ENCODE peak calls at places on chromosome 4, in eight cellular contexts. Y, Q, I, R, G, A, C and Z are unnamed samples.

GRCh38 chr4:188417181-188417580 is 277.9 kb downstream of the TRIML1 start:
- DNase-seq in I (no peak), Q (no peak), C (no peak), R (no peak), G (no peak), Y (no peak), A (no peak), Z (no peak)

GRCh38 chr4:182643801-182644311 is 273.3 kb downstream of the DCTD start:
- DNase-seq in I (no peak), R (no peak), A (no peak), Y (no peak), Q (no peak), G (no peak), C (no peak), Z (no peak)

GRCh38 chr4:184448828-184449227 is 25.5 kb downstream of the IRF2 start:
- DNase-seq in C (peak; percentile 40), R (no peak), Y (peak; percentile 44), A (no peak), I (peak; percentile 65), Q (no peak), G (peak; percentile 70), Z (no peak)

GRCh38 chr4:78551420-78552351 is at the start of gene ANXA3:
- DNase-seq in G (peak; percentile 56), C (peak; percentile 37), Y (peak; percentile 77), Q (no peak), A (no peak), R (no peak), I (peak; percentile 18), Z (peak; percentile 90)

GRCh38 chr4:181821039-181822004 is 421.9 kb upstream of the TENM3 start:
- DNase-seq in R (no peak), Q (no peak), C (no peak), A (no peak), Y (no peak), G (no peak), I (no peak), Z (no peak)

GRCh38 chr4:142700521-142700920 is 145.6 kb downstream of the INPP4B start:
- DNase-seq in I (no peak), Y (no peak), R (no peak), C (no peak), A (no peak), Q (no peak), G (no peak), Z (no peak)

GRCh38 chr4:26268246-26268645 is 52.6 kb upstream of the RBPJ start:
- DNase-seq in Y (no peak), G (no peak), C (no peak), Q (no peak), I (no peak), A (no peak), R (no peak), Z (no peak)

GRCh38 chr4:111483375-111484169 is 661.7 kb upstream of the FAM241A start:
- DNase-seq in C (no peak), Q (no peak), G (no peak), Y (no peak), A (no peak), R (no peak), I (no peak), Z (peak; percentile 17)

GRCh38 chr4:56261027-56261426 is 126.3 kb downstream of the AASDH start:
- DNase-seq in I (no peak), A (no peak), R (no peak), Q (no peak), C (no peak), Y (no peak), G (no peak), Z (no peak)

GRCh38 chr4:147836807-147837206 is 104.9 kb downstream of the ARHGAP10 start:
- DNase-seq in R (no peak), G (no peak), C (no peak), Q (no peak), A (no peak), I (no peak), Y (no peak), Z (no peak)

GRCh38 chr4:152515678-152516077 is 20.2 kb downstream of the FBXW7 start:
- DNase-seq in I (no peak), Y (no peak), Q (no peak), A (no peak), R (no peak), G (no peak), C (no peak), Z (no peak)

GRCh38 chr4:184953971-184954370 is 64.3 kb upstream of the HELT start:
- DNase-seq in I (no peak), A (no peak), Q (no peak), G (peak; percentile 26), R (no peak), Y (no peak), C (no peak), Z (no peak)

GRCh38 chr4:93731448-93731847 is 97.1 kb upstream of the ATOH1 start:
- DNase-seq in A (no peak), Q (no peak), R (no peak), G (no peak), C (no peak), I (no peak), Y (no peak), Z (no peak)

GRCh38 chr4:21901281-21901680 is 47.3 kb downstream of the KCNIP4 start:
- DNase-seq in A (no peak), R (no peak), Q (no peak), G (no peak), I (no peak), Y (no peak), C (no peak), Z (no peak)

GRCh38 chr4:183035726-183036415 is 63.2 kb upstream of the WWC2 start:
- DNase-seq in Q (no peak), C (no peak), Y (no peak), A (no peak), I (no peak), R (no peak), G (no peak), Z (no peak)

GRCh38 chr4:26779674-26780073 is 81.0 kb upstream of the STIM2 start:
- DNase-seq in Y (no peak), R (no peak), I (no peak), Q (peak; percentile 12), G (no peak), A (no peak), C (no peak), Z (no peak)

GRCh38 chr4:25234390-25235367 is 846 bp downstream of the PI4K2B start:
- DNase-seq in G (peak; percentile 68), A (no peak), R (no peak), I (peak; percentile 69), Y (peak; percentile 42), Q (peak; percentile 67), C (no peak), Z (peak; percentile 58)

GRCh38 chr4:112311516-112311915 is 14.3 kb downstream of the ALPK1 start:
- DNase-seq in I (no peak), Y (no peak), G (no peak), R (no peak), C (no peak), Q (no peak), A (no peak), Z (no peak)

GRCh38 chr4:98671131-98671530 is 12.7 kb upstream of the TSPAN5 start:
- DNase-seq in Y (no peak), A (no peak), G (no peak), Q (no peak), C (no peak), R (no peak), I (no peak), Z (no peak)

GRCh38 chr4:82423245-82424054 is 6.8 kb downstream of the HNRNPDL start:
- DNase-seq in C (no peak), G (no peak), R (no peak), Q (no peak), Y (no peak), I (no peak), A (no peak), Z (no peak)
- TF ChIP-seq POLR2A in C (peak; percentile 87), G (no peak), R (no peak), Q (no peak), Y (peak; percentile 13), I (no peak), A (no peak), Z (no peak)

DNA sequence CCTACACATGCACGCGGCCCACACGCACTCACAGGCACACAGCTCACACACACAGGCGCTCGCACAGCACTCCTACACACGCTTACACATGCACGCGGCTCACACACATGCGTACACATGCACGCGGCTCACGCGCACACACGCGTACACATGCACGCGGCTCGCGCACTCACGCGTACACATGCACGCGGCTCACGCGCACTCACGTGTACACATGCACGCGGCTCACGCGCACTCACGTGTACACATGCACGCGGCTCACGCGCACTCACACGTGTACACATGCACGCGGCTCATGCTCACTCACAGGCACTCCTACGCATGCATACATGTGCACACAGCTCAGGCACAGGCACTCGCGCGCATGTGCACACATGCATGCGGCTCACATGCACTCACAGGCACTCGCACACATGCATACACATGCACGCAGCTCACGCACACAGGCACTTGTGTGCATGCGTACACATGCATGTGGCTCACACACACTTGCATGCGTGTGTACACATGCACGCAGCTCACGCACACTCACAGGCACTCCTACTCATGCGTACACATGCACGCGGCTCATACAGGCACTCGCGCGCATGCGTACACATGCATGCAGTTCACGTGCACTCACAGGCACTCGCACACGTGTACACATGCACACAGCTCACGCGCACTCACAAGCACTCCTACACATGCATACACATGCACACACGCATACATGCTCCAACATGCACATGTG is 44.9 kb downstream of the GAK start:
- DNase-seq in Q (no peak), I (no peak), Y (no peak), R (no peak), A (no peak), C (no peak), G (no peak), Z (peak; percentile 76)
- TF ChIP-seq POLR2A in Q (no peak), I (no peak), Y (no peak), R (no peak), A (no peak), C (no peak), G (no peak), Z (no peak)

GRCh38 chr4:44448548-44449443 is at the start of gene KCTD8:
- DNase-seq in I (peak; percentile 94), C (peak; percentile 70), R (peak; percentile 2), A (peak; percentile 85), Q (no peak), G (peak; percentile 64), Y (peak; percentile 73), Z (peak; percentile 93)
- TF ChIP-seq POLR2A in I (peak; percentile 67), C (no peak), R (no peak), A (no peak), Q (no peak), G (no peak), Y (no peak), Z (no peak)

GRCh38 chr4:2412534-2412884 is 5.9 kb downstream of the ZFYVE28 start:
- DNase-seq in G (no peak), I (no peak), A (no peak), R (no peak), C (peak; percentile 49), Q (no peak), Y (peak; percentile 83), Z (no peak)

GRCh38 chr4:2413821-2414610 is 4.4 kb downstream of the ZFYVE28 start:
- DNase-seq in Y (peak; percentile 87), G (no peak), Q (no peak), C (no peak), R (no peak), A (no peak), I (no peak), Z (no peak)

GRCh38 chr4:2415213-2415612 is 3.2 kb downstream of the ZFYVE28 start:
- DNase-seq in C (no peak), G (no peak), Q (no peak), A (no peak), R (no peak), I (no peak), Y (no peak), Z (no peak)

GRCh38 chr4:2411786-2412510 is 6.5 kb downstream of the ZFYVE28 start:
- DNase-seq in Y (no peak), R (no peak), Q (no peak), I (no peak), A (no peak), G (no peak), C (no peak), Z (no peak)

GRCh38 chr4:2412885-2413716 is 5.3 kb downstream of the ZFYVE28 start:
- DNase-seq in Q (peak; percentile 88), Y (peak; percentile 91), R (peak; percentile 64), G (no peak), A (no peak), C (peak; percentile 54), I (peak; percentile 57), Z (peak; percentile 92)
- TF ChIP-seq POLR2A in Q (no peak), Y (peak; percentile 58), R (no peak), G (peak; percentile 25), A (no peak), C (no peak), I (no peak), Z (no peak)